ENCODE peak calls at places on chromosomes 1 and 21, in five cellular contexts. U is H1, X is K562, R is HL-60, L is HepG2. V is an unnamed sample.

GRCh38 chr1:31888281-31888680 is 49.9 kb downstream of the PTP4A2 start:
- DNase-seq in L (no peak), X (no peak), R (no peak), U (no peak), V (no peak)

GRCh38 chr1:18972531-18972930 is 16.1 kb upstream of the IFFO2 start:
- DNase-seq in R (no peak), L (no peak), U (no peak), X (no peak), V (no peak)

GRCh38 chr1:230860617-230861384 is 7.5 kb downstream of the C1orf198 start:
- DNase-seq in L (no peak), R (no peak), U (no peak), X (peak; percentile 43), V (no peak)

GRCh38 chr1:164660415-164661174 is 101.6 kb downstream of the PBX1 start:
- DNase-seq in R (no peak), L (no peak), X (no peak), U (no peak), V (peak; percentile 9)

GRCh38 chr1:58545591-58546519 is 671 bp downstream of the OMA1 start:
- DNase-seq in X (no peak), L (peak; percentile 57), U (peak; percentile 5), R (peak; percentile 53), V (peak; percentile 11)

GRCh38 chr1:214547747-214548146 is 3.7 kb downstream of the PTPN14 start:
- DNase-seq in R (no peak), X (no peak), U (no peak), L (peak; percentile 7), V (no peak)

GRCh38 chr1:10841059-10841458 is 44.6 kb upstream of the CASZ1 start:
- DNase-seq in R (no peak), X (no peak), L (no peak), U (no peak), V (no peak)

GRCh38 chr1:65195495-65196417 is 47.8 kb downstream of the AK4 start:
- DNase-seq in R (no peak), L (no peak), X (peak; percentile 31), U (no peak), V (no peak)

GRCh38 chr1:54272134-54272533 is 72.2 kb downstream of the MRPL37 start:
- DNase-seq in U (no peak), L (no peak), R (no peak), X (no peak), V (no peak)

GRCh38 chr1:25562101-25562927 is 18.9 kb downstream of the LDLRAP1 start:
- DNase-seq in L (peak; percentile 31), R (no peak), X (no peak), U (no peak), V (peak; percentile 48)

GRCh38 chr21:37006521-37007291 is at the start of gene RIPPLY3:
- DNase-seq in R (no peak), U (no peak), L (no peak), X (no peak), V (no peak)

GRCh38 chr1:36014722-36015220 is 69.1 kb upstream of the TEKT2 start:
- DNase-seq in U (no peak), R (no peak), L (no peak), X (no peak), V (no peak)

GRCh38 chr1:6359568-6360496 is 33.7 kb downstream of the ACOT7 start:
- DNase-seq in R (peak; percentile 31), X (peak; percentile 50), L (peak; percentile 93), U (no peak), V (peak; percentile 50)

GRCh38 chr1:161954050-161954449 is 69.6 kb downstream of the OLFML2B start:
- DNase-seq in X (no peak), U (no peak), L (no peak), R (no peak), V (no peak)

GRCh38 chr1:160205974-160206369 is 788 bp downstream of the PEA15 start:
- DNase-seq in L (no peak), R (no peak), X (peak; percentile 54), U (no peak), V (no peak)

GRCh38 chr1:19764848-19765247 is 34.9 kb downstream of the TMCO4 start:
- DNase-seq in U (no peak), R (no peak), L (no peak), X (no peak), V (no peak)

GRCh38 chr21:35458406-35458805 is 409.3 kb upstream of the RUNX1 start:
- DNase-seq in L (no peak), X (no peak), R (no peak), U (no peak), V (no peak)

GRCh38 chr1:174068000-174068399 is 45.8 kb upstream of the RC3H1 start:
- DNase-seq in X (no peak), R (no peak), U (no peak), L (no peak), V (no peak)

GRCh38 chr1:156020293-156021086 is at the start of gene SSR2:
- DNase-seq in R (peak; percentile 93), L (peak; percentile 92), X (peak; percentile 91), U (peak; percentile 73), V (peak; percentile 76)

GRCh38 chr1:172727956-172728603 is 69.2 kb downstream of the FASLG start:
- DNase-seq in R (peak; percentile 54), U (no peak), X (peak; percentile 63), L (peak; percentile 71), V (no peak)

GRCh38 chr1:215473943-215474342 is 93.2 kb upstream of the KCTD3 start:
- DNase-seq in X (no peak), L (no peak), R (no peak), U (no peak), V (no peak)

GRCh38 chr1:188027613-188028012 is 1198.9 kb downstream of the PLA2G4A start:
- DNase-seq in R (no peak), X (no peak), U (no peak), L (no peak), V (peak; percentile 44)

DNA sequence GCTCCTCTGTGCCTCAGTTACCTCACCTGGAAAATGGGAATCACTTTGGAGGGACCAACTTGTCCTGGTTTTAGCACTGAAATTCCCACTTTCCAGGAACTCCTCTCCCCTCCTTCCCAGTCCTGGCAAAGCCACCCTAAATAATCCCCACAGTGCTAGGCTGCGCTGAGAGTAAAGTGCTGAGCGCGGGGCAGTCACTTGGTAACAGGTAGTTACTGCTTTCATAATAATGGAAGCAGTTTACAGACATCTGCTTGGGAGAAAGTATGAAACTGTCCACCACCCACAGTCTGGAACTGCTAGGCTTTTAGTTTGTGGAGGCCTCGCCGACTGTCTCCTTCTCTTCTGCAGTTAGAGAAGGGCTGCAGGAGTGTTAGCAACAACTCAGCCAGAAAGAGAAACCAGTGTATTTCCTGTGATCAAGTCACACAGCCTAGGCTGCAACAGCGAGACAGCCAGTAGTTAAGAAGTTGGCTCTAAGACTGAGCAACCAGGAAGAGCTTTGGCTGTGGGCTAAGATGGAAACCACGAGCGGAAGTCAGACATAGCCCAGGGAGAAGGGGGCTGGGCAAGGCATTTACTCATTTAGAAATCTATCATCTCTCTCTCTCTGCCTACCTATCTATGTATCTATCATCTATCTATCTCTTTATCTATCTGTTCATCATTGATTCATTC is 30.8 kb upstream of the ABCG1 start:
- DNase-seq in X (no peak), R (no peak), L (no peak), U (no peak), V (peak; percentile 92)
- TF ChIP-seq GABPA in X (peak; percentile 64), R (no peak), L (no peak), U (no peak), V (peak; percentile 61)

DNA sequence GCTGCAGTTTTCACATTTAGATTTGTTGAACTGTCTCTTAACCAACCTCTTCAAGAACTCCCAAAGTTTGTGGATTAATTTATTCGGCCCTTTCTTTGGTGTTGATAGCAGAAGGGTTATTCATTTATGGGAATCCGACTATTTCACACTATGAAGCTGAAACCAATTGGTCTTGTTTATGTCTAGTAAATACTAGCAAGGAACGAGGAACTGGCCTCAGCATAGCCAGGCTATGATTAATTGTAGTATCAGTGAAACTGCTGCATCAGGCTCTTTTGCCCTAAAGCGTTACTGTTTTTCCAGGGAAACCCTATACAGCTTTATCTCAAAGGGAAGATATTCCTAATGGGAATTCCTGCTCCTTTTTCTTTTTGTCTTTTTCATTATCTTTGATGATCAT is 35.1 kb downstream of the CLEC20A start:
- DNase-seq in U (no peak), R (no peak), L (no peak), X (no peak), V (no peak)
- H3K4me3 ChIP-seq in U (no peak overlapping the region), R (no peak overlapping the region), L (no peak overlapping the region), X (no peak overlapping the region), V (no peak overlapping the region)

GRCh38 chr1:45122724-45123123 is 83.7 kb downstream of the ZSWIM5 start:
- DNase-seq in R (no peak), U (no peak), X (no peak), L (no peak), V (no peak)
- TF ChIP-seq GABPA in R (no peak), U (no peak), X (no peak), L (no peak), V (no peak)

GRCh38 chr1:16017076-16017460 is 775 bp downstream of the HSPB7 start:
- DNase-seq in U (no peak), X (peak; percentile 16), L (no peak), R (no peak), V (no peak)
- H3K4me3 ChIP-seq in U (no peak overlapping the region), X (no peak overlapping the region), L (no peak overlapping the region), R (no peak overlapping the region), V (no peak overlapping the region)

DNA sequence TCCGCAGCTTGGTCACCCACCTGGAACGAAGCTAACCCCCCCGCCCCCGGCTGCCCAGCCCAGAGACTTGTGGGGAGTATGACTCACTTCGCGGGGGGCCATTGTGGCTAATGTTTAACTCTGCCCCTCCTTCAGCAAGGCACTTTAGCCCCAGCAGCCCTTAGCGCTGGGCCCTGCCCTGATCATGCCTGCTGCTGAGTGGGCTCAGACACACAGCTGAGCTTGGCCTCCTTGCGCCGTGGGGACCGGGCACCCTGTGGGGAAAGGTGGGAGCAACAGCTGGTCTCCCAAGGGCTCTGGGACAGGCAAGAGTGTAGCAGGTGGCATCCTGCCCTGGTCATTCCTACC is 6.3 kb upstream of the LAD1 start:
- DNase-seq in U (no peak), L (peak; percentile 77), R (no peak), X (no peak), V (peak; percentile 49)
- TF ChIP-seq GABPA in U (no peak), L (no peak), R (no peak), X (no peak), V (no peak)

GRCh38 chr1:116513956-116514355 is 56.9 kb downstream of the CD58 start:
- DNase-seq in R (no peak), U (no peak), L (no peak), X (no peak), V (no peak)
- H3K4me3 ChIP-seq in R (no peak overlapping the region), U (no peak overlapping the region), L (no peak overlapping the region), X (no peak overlapping the region), V (no peak overlapping the region)

V was measured in GM12878.